ENCODE peak calls at places on chromosome 19, in ten cellular contexts. J, Z, B, G, R, K, F, U, H and X are unnamed samples.

GRCh38 chr19:58581227-58582141 is 8.3 kb upstream of the MZF1 start:
- DNase-seq in J (peak), Z (peak), B (peak), G (peak), R (peak), K (no peak), F (no peak), U (no peak), H (peak), X (peak)

GRCh38 chr19:2291185-2291751 is 9.3 kb upstream of the PEAK3 start:
- DNase-seq in J (no peak), Z (no peak), B (peak), G (no peak), R (no peak), K (peak), F (no peak), U (no peak), H (no peak), X (no peak)

GRCh38 chr19:54209748-54210494 is 9.3 kb downstream of the RPS9 start:
- DNase-seq in J (peak), Z (peak), B (peak), G (no peak), R (no peak), K (peak), F (peak), U (peak), H (peak), X (peak)

GRCh38 chr19:10936661-10937084 is 8.1 kb downstream of the TIMM29 start:
- DNase-seq in J (peak), Z (no peak), B (peak), G (no peak), R (no peak), K (peak), F (peak), U (peak), H (no peak), X (peak)

GRCh38 chr19:54160182-54160811 is 776 bp upstream of the LENG1 start:
- DNase-seq in J (no peak), Z (no peak), B (peak), G (no peak), R (no peak), K (no peak), F (peak), U (no peak), H (no peak), X (no peak)

GRCh38 chr19:34135401-34135800 is 36.9 kb upstream of the LSM14A start:
- DNase-seq in J (no peak), Z (no peak), B (no peak), G (no peak), R (no peak), K (no peak), F (no peak), U (no peak), H (no peak), X (no peak)

GRCh38 chr19:51274037-51274370 is 23.1 kb downstream of the SIGLECL1 start:
- DNase-seq in J (no peak), Z (no peak), B (no peak), G (no peak), R (no peak), K (no peak), F (no peak), U (no peak), H (no peak), X (no peak)

GRCh38 chr19:35639863-35640262 is 1.7 kb upstream of the ETV2 start:
- DNase-seq in J (no peak), Z (no peak), B (no peak), G (no peak), R (no peak), K (no peak), F (no peak), U (no peak), H (no peak), X (no peak)

GRCh38 chr19:47408156-47408938 is 11.0 kb downstream of the MEIS3 start:
- DNase-seq in J (no peak), Z (no peak), B (peak), G (no peak), R (no peak), K (no peak), F (no peak), U (no peak), H (no peak), X (no peak)

GRCh38 chr19:47229674-47230121 is 1.3 kb downstream of the BBC3 start:
- DNase-seq in J (no peak), Z (no peak), B (peak), G (no peak), R (no peak), K (no peak), F (no peak), U (no peak), H (no peak), X (no peak)

GRCh38 chr19:16608290-16608704 is 19.7 kb downstream of the MED26 start:
- DNase-seq in J (peak), Z (no peak), B (peak), G (no peak), R (no peak), K (peak), F (peak), U (no peak), H (no peak), X (no peak)

GRCh38 chr19:50553134-50553703 is 15.0 kb downstream of the LRRC4B start:
- DNase-seq in J (no peak), Z (no peak), B (no peak), G (no peak), R (no peak), K (no peak), F (no peak), U (no peak), H (no peak), X (no peak)

GRCh38 chr19:2446390-2446789 is 10.4 kb downstream of the LMNB2 start:
- DNase-seq in J (no peak), Z (no peak), B (no peak), G (no peak), R (no peak), K (no peak), F (no peak), U (no peak), H (no peak), X (peak)

GRCh38 chr19:33235269-33235995 is 9.8 kb upstream of the SLC7A10 start:
- DNase-seq in J (peak), Z (peak), B (peak), G (peak), R (peak), K (peak), F (peak), U (no peak), H (peak), X (no peak)

GRCh38 chr19:7265963-7266362 is 28.3 kb downstream of the INSR start:
- DNase-seq in J (no peak), Z (no peak), B (no peak), G (no peak), R (no peak), K (no peak), F (no peak), U (no peak), H (no peak), X (peak)

GRCh38 chr19:37981785-37982475 is 74.9 kb downstream of the SIPA1L3 start:
- DNase-seq in J (no peak), Z (peak), B (no peak), G (no peak), R (no peak), K (no peak), F (no peak), U (no peak), H (no peak), X (no peak)

GRCh38 chr19:35154535-35155406 is at the start of gene FXYD5:
- DNase-seq in J (peak), Z (peak), B (peak), G (peak), R (peak), K (peak), F (peak), U (no peak), H (peak), X (peak)

GRCh38 chr19:18776288-18776594 is 14.9 kb downstream of the COMP start:
- DNase-seq in J (peak), Z (no peak), B (peak), G (no peak), R (no peak), K (no peak), F (peak), U (no peak), H (no peak), X (no peak)